ENCODE peak calls at places on chromosomes 7 and 10, in ten cellular contexts. Z, P, Q, J, B, G, X, W, S and I are unnamed samples.

GRCh38 chr10:22010973-22011408 is 7.5 kb upstream of the DNAJC1 start:
- DNase-seq in X (no peak), B (no peak), S (no peak), Q (no peak), Z (no peak), J (no peak), P (no peak), G (no peak), W (no peak), I (no peak)

GRCh38 chr7:7564323-7564780 is 2.3 kb upstream of the MIOS start:
- DNase-seq in P (no peak), B (no peak), Q (no peak), W (peak; percentile 69), S (peak; percentile 51), Z (no peak), G (peak; percentile 74), X (peak; percentile 97), J (no peak), I (no peak)

GRCh38 chr10:96697026-96697425 is 23.3 kb downstream of the PIK3AP1 start:
- DNase-seq in J (no peak), G (no peak), S (no peak), Z (no peak), B (no peak), Q (no peak), X (no peak), P (no peak), W (no peak), I (no peak)

GRCh38 chr7:55155351-55156117 is 136.7 kb downstream of the EGFR start:
- DNase-seq in Q (no peak), G (no peak), B (no peak), S (no peak), X (no peak), Z (no peak), P (no peak), J (no peak), W (no peak), I (no peak)

GRCh38 chr7:139829654-139830130 is 628 bp downstream of the TBXAS1 start:
- DNase-seq in B (no peak), W (no peak), P (no peak), S (no peak), G (no peak), X (no peak), Z (no peak), J (no peak), Q (no peak), I (no peak)

GRCh38 chr7:1994931-1995330 is 237.8 kb downstream of the MAD1L1 start:
- DNase-seq in S (no peak), Q (no peak), Z (no peak), J (no peak), B (no peak), W (no peak), X (no peak), P (no peak), G (no peak), I (no peak)

GRCh38 chr7:30887464-30887872 is 24.2 kb upstream of the AQP1 start:
- DNase-seq in W (no peak), Z (no peak), X (peak; percentile 27), B (no peak), J (no peak), G (no peak), Q (no peak), P (no peak), S (no peak), I (no peak)

GRCh38 chr10:68756246-68756645 is 35.2 kb downstream of the CCAR1 start:
- DNase-seq in P (no peak), S (no peak), J (no peak), Q (no peak), Z (no peak), X (no peak), G (no peak), W (no peak), B (no peak), I (no peak)

GRCh38 chr7:150405584-150406310 is 26.6 kb downstream of the ZNF775 start:
- DNase-seq in P (no peak), B (peak; percentile 57), G (peak; percentile 9), Q (peak; percentile 49), J (peak; percentile 59), S (peak; percentile 19), Z (no peak), X (no peak), W (no peak), I (no peak)
- TF ChIP-seq CTCF in P (no peak), B (no peak), G (no peak), Q (no peak), J (no peak), S (no peak), Z (no peak), X (no peak), W (no peak), I (no peak)

GRCh38 chr7:16936626-16937422 is 55.0 kb upstream of the AGR3 start:
- DNase-seq in G (no peak), J (no peak), X (no peak), S (no peak), Q (no peak), B (no peak), W (no peak), Z (no peak), P (no peak), I (no peak)

GRCh38 chr7:16933296-16934248 is 51.8 kb upstream of the AGR3 start:
- DNase-seq in X (no peak), S (peak; percentile 94), Q (no peak), G (no peak), B (no peak), W (no peak), J (no peak), Z (no peak), P (peak; percentile 53), I (no peak)

GRCh38 chr7:16939161-16939560 is 57.4 kb upstream of the AGR3 start:
- DNase-seq in Q (no peak), P (no peak), Z (no peak), G (no peak), B (no peak), X (peak; percentile 78), J (no peak), S (no peak), W (no peak), I (no peak)

GRCh38 chr7:16930958-16931357 is 49.2 kb upstream of the AGR3 start:
- DNase-seq in S (no peak), Z (no peak), G (no peak), J (no peak), Q (no peak), X (no peak), B (no peak), P (no peak), W (no peak), I (no peak)

GRCh38 chr7:16934947-16935742 is 53.4 kb upstream of the AGR3 start:
- DNase-seq in G (no peak), Q (no peak), P (no peak), J (peak; percentile 74), B (no peak), S (no peak), X (peak; percentile 89), W (no peak), Z (no peak), I (no peak)
- TF ChIP-seq CTCF in G (no peak), Q (no peak), P (no peak), J (no peak), B (no peak), S (no peak), X (no peak), W (no peak), Z (no peak), I (no peak)

GRCh38 chr10:115572740-115573455 is 479.7 kb downstream of the ATRNL1 start:
- DNase-seq in Z (no peak), G (peak; percentile 3), W (no peak), P (no peak), X (peak; percentile 12), S (peak; percentile 3), B (peak; percentile 17), Q (no peak), J (no peak), I (peak; percentile 8)
- TF ChIP-seq CTCF in Z (no peak), G (no peak), W (no peak), P (peak; percentile 20), X (peak; percentile 41), S (peak; percentile 47), B (peak; percentile 33), Q (no peak), J (no peak), I (peak; percentile 24)

GRCh38 chr7:132309102-132309805 is 267.0 kb downstream of the PLXNA4 start:
- DNase-seq in X (no peak), J (no peak), G (no peak), Z (no peak), S (no peak), Q (no peak), W (no peak), P (no peak), B (no peak), I (no peak)
- TF ChIP-seq CTCF in X (no peak), J (no peak), G (no peak), Z (no peak), S (no peak), Q (no peak), W (no peak), P (no peak), B (no peak), I (no peak)

DNA sequence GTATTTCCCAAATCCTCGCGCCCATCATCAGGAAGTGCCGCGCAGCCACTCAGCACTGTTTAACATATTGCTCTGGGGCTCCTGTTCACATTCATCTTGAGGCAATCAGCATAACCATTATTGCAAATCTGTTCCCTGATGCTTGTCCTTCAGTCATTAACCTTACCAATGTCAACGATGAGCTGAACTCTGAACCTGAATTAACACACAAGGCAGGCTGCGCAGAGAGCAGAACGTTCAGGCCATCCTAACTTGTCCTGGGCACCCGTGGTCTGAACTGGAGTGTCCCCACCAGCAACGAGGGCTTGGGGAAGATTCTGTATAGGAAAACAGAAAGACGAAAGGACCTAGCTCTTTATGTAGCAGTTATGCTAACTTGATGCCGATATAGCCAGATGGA is 751.3 kb upstream of the AUTS2 start:
- DNase-seq in P (no peak), J (no peak), G (no peak), X (no peak), W (no peak), Q (no peak), S (no peak), B (no peak), Z (no peak), I (no peak)
- TF ChIP-seq CTCF in P (no peak), J (no peak), G (no peak), X (no peak), W (no peak), Q (no peak), S (no peak), B (no peak), Z (no peak), I (no peak)